ENCODE peak calls at places on chromosomes 4 and X, in nine cellular contexts. L, T, U, Y, X, M, Z, C and H are unnamed samples.

GRCh38 chr4:63029380-63029779 is 1379.9 kb downstream of the TECRL start:
- DNase-seq in L (no peak), T (no peak), U (no peak), Y (no peak), X (no peak), M (no peak), Z (no peak), C (no peak), H (no peak)

GRCh38 chr4:101774807-101775206 is 15.7 kb upstream of the BANK1 start:
- DNase-seq in L (peak; percentile 69), T (no peak), U (peak; percentile 50), Y (no peak), X (no peak), M (peak; percentile 23), Z (no peak), C (peak; percentile 57), H (peak; percentile 88)

GRCh38 chrX:30308263-30309138 is 689 bp downstream of the NR0B1 start:
- DNase-seq in L (peak; percentile 16), T (no peak), U (no peak), Y (no peak), X (no peak), M (no peak), Z (peak; percentile 44), C (peak; percentile 24), H (peak; percentile 13)

GRCh38 chr4:64799751-64800150 is 390.5 kb upstream of the TECRL start:
- DNase-seq in L (no peak), T (no peak), U (no peak), Y (no peak), X (no peak), M (no peak), Z (peak; percentile 28), C (no peak), H (no peak)

GRCh38 chr4:169791527-169792156 is 33.9 kb upstream of the HPF1 start:
- DNase-seq in L (peak; percentile 70), T (no peak), U (peak; percentile 71), Y (peak; percentile 16), X (no peak), M (peak; percentile 55), Z (peak; percentile 81), C (peak; percentile 75), H (peak; percentile 86)

GRCh38 chr4:16443504-16444088 is 217.3 kb upstream of the TAPT1 start:
- DNase-seq in L (peak; percentile 60), T (peak; percentile 34), U (peak; percentile 61), Y (no peak), X (peak; percentile 7), M (peak; percentile 52), Z (peak; percentile 56), C (peak; percentile 41), H (peak; percentile 55)

GRCh38 chr4:139092271-139092670 is 76.7 kb downstream of the NOCT start:
- DNase-seq in L (no peak), T (no peak), U (no peak), Y (no peak), X (no peak), M (no peak), Z (no peak), C (no peak), H (no peak)

GRCh38 chr4:165873298-165874071 is 448 bp downstream of the TLL1 start:
- DNase-seq in L (peak; percentile 44), T (no peak), U (peak; percentile 44), Y (peak; percentile 18), X (no peak), M (no peak), Z (peak; percentile 78), C (peak; percentile 30), H (peak; percentile 62)

GRCh38 chr4:188109157-188109755 is at the start of gene TRIML2:
- DNase-seq in L (no peak), T (no peak), U (peak; percentile 37), Y (no peak), X (no peak), M (no peak), Z (no peak), C (no peak), H (no peak)

GRCh38 chr4:41257257-41257900 is 651 bp downstream of the UCHL1 start:
- DNase-seq in L (peak; percentile 59), T (no peak), U (no peak), Y (no peak), X (peak; percentile 18), M (peak; percentile 52), Z (peak; percentile 79), C (peak; percentile 69), H (peak; percentile 87)

GRCh38 chr4:32140636-32141035 is 1420.5 kb downstream of the PCDH7 start:
- DNase-seq in L (peak; percentile 80), T (no peak), U (peak; percentile 85), Y (no peak), X (no peak), M (peak; percentile 47), Z (no peak), C (peak; percentile 76), H (peak; percentile 87)

DNA sequence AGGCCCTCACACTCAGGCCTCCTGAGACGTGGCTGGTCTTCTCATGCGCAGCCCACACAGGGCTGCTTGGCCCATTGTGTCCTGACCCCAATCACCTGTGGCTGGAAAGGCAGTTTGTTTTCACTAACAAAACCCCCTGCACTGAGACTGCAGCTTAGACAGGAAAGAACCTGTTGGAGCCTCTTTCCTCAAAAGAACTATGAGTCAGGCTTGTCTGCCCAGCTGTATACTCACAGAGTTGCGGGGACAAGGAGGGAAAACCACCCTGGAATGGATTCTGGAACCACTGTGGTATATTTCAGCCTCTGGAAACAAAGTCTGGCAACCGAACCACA is 5.2 kb upstream of the TMEM156 start:
- DNase-seq in L (no peak), T (no peak), U (peak; percentile 33), Y (no peak), X (no peak), M (peak; percentile 68), Z (peak; percentile 50), C (peak; percentile 84), H (peak; percentile 48)
- H3K4me1 ChIP-seq in L (no peaks in the 10 kb centered on the region), T (no peaks in the 10 kb centered on the region), U (peaks cover 75% of the 10 kb centered on the region), Y (no peaks in the 10 kb centered on the region), X (peaks cover 2% of the 10 kb centered on the region), M (peaks cover 18% of the 10 kb centered on the region), Z (peaks cover 8% of the 10 kb centered on the region), C (peaks cover 9% of the 10 kb centered on the region), H (no peaks in the 10 kb centered on the region)

GRCh38 chr4:61763682-61764081 is 563.6 kb downstream of the ADGRL3 start:
- DNase-seq in L (no peak), T (no peak), U (no peak), Y (no peak), X (no peak), M (no peak), Z (no peak), C (no peak), H (no peak)

GRCh38 chr4:61760820-61761219 is 560.7 kb downstream of the ADGRL3 start:
- DNase-seq in L (no peak), T (no peak), U (no peak), Y (no peak), X (no peak), M (no peak), Z (no peak), C (no peak), H (no peak)

GRCh38 chr4:61762722-61763627 is 562.8 kb downstream of the ADGRL3 start:
- DNase-seq in L (no peak), T (no peak), U (no peak), Y (no peak), X (no peak), M (no peak), Z (no peak), C (no peak), H (no peak)
- H3K36me3 ChIP-seq in L (no peaks in the 10 kb centered on the region), T (no peaks in the 10 kb centered on the region), U (no peaks in the 10 kb centered on the region), Y (no peaks in the 10 kb centered on the region), X (peaks cover 48% of the 10 kb centered on the region), M (no peaks in the 10 kb centered on the region), Z (no peaks in the 10 kb centered on the region), C (no peaks in the 10 kb centered on the region), H (no peaks in the 10 kb centered on the region)

DNA sequence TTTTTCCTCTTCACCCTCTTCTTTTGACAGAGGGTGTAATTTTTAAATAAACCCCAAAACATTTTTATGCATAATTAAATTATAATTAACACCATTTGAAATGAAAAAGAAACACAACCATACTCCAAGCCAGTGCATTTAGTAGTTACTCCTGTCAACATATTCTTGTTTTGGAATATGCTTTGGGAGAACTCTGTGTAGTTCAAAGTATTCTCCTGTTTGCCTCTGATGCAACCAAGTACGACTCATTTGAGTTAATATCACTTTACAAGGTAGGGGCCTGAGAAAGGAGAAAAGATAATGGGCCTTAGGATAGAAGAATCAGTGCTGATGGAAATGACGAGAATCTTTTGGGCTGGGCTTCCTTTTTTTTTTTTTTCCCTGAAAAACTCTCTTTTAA is 2.7 kb downstream of the PTPN13 start:
- DNase-seq in L (peak; percentile 22), T (no peak), U (peak; percentile 28), Y (no peak), X (no peak), M (peak; percentile 70), Z (no peak), C (no peak), H (peak; percentile 77)
- H3K4me3 ChIP-seq in L (no peak overlapping the region), T (no peak overlapping the region), U (peak overlapping the region; percentile 98), Y (no peak overlapping the region), X (no peak overlapping the region), M (no peak overlapping the region), Z (peak overlapping the region; percentile 91), C (no peak overlapping the region), H (peak overlapping the region; percentile 99)

DNA sequence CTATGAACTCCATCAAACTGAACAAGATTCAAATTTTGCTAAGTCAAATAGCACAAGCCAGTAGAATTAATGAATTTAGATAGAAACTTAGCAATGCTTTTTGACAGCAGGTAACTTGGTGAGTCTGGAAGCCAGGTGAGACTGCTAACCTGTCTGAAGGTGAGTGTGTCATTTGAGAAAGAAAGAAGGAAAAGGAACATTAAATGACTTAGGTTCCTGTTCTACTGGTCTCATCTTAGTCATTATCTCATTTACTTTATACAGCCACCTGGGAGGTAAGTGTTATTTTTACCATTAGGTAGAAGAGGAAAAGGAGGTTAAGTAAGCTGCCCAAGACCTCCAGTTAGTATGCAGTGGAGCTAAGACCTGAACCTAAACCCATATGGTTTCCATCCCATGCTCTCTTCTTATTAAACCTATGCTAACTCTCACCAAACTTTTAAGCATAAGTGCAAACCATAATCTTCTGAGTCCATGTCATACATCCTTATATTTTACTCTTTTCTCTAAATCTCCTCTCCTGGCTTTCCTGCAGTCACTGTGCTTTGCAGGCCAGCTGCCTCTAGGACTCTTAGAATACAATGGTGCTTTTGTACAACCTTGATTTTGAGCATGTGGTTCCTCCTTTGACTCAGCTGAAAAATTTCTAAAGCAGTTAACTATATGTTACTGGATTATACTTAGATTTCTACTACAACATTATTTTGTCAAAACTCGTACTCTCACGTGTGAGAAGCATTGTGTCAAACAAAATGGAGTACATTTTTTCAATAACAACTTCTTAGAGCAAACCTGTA is 68.5 kb downstream of the ATP10D start:
- DNase-seq in L (no peak), T (no peak), U (peak; percentile 1), Y (no peak), X (no peak), M (peak; percentile 44), Z (no peak), C (no peak), H (no peak)
- H3K4me1 ChIP-seq in L (no peaks in the 10 kb centered on the region), T (no peaks in the 10 kb centered on the region), U (peaks cover 4% of the 10 kb centered on the region), Y (no peaks in the 10 kb centered on the region), X (no peaks in the 10 kb centered on the region), M (peaks cover 5% of the 10 kb centered on the region), Z (no peaks in the 10 kb centered on the region), C (no peaks in the 10 kb centered on the region), H (no peaks in the 10 kb centered on the region)

DNA sequence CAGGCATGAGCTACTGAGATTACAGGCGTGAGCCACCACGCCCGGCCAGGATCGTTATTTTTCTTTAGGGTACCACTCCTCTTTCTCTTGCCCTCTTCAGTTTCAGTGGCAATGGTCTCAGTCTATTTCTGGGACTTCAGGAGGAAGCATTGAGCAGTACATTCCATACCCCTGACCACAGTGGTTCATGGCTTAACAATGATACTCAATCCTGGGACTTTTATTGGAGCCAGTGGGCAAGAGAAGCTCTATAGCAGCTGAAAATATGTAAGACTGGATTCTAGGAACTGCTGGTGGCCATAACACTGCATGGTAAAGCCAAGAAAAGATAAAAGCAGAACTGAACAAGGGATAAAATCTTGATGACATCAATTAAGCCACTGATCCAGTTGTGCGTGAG is 5.8 kb upstream of the CCNA2 start:
- DNase-seq in L (no peak), T (no peak), U (no peak), Y (no peak), X (no peak), M (peak; percentile 38), Z (no peak), C (no peak), H (no peak)
- H3K36me3 ChIP-seq in L (peaks cover 22% of the 10 kb centered on the region), T (peaks cover 79% of the 10 kb centered on the region), U (no peaks in the 10 kb centered on the region), Y (no peaks in the 10 kb centered on the region), X (no peaks in the 10 kb centered on the region), M (peaks cover 10% of the 10 kb centered on the region), Z (no peaks in the 10 kb centered on the region), C (peaks cover 14% of the 10 kb centered on the region), H (peaks cover 46% of the 10 kb centered on the region)